ENCODE peak calls at places on chromosomes 4 and X, in six cellular contexts. E is endodermal cell; K is fibroblast of lung; B is CD4-positive, alpha-beta T cell; T is GM23248; A is IMR-90. C is an unnamed sample.
A peak's percentile ranks its signal among the peaks of the same experiment; 100 is the strongest.

GRCh38 chr4:138702471-138702870 is 313.1 kb upstream of the NOCT start:
- DNase-seq in E (no peak), T (no peak), K (no peak), A (no peak), B (no peak), C (no peak)

GRCh38 chrX:38375888-38376287 is 23.5 kb downstream of the OTC start:
- DNase-seq in B (no peak), A (no peak), K (peak; percentile 1), T (peak; percentile 16), E (peak; percentile 42), C (no peak)

GRCh38 chr4:71524746-71525145 is 185.9 kb downstream of the SLC4A4 start:
- DNase-seq in T (no peak), B (no peak), E (no peak), A (no peak), K (no peak), C (no peak)

GRCh38 chrX:84153538-84153937 is 34.5 kb downstream of the RPS6KA6 start:
- DNase-seq in T (peak; percentile 48), K (no peak), A (peak; percentile 35), B (no peak), E (no peak), C (no peak)

GRCh38 chr4:4851906-4852305 is 7.6 kb upstream of the MSX1 start:
- DNase-seq in T (no peak), K (no peak), A (no peak), E (no peak), B (no peak), C (no peak)

GRCh38 chrX:139823806-139824205 is 109.0 kb downstream of the ATP11C start:
- DNase-seq in A (peak; percentile 25), T (peak; percentile 9), K (peak; percentile 61), E (no peak), B (no peak), C (no peak)

GRCh38 chr4:185016946-185017797 is 1.1 kb upstream of the HELT start:
- DNase-seq in E (peak; percentile 63), A (no peak), K (peak; percentile 40), T (peak; percentile 34), B (no peak), C (no peak)

GRCh38 chr4:80033581-80033980 is 39.4 kb downstream of the ANTXR2 start:
- DNase-seq in T (peak; percentile 7), A (no peak), K (no peak), E (no peak), B (no peak), C (no peak)

GRCh38 chrX:70219938-70220764 is 14.3 kb upstream of the AWAT1 start:
- DNase-seq in A (peak; percentile 1), E (peak; percentile 63), B (no peak), K (peak; percentile 73), T (peak; percentile 59), C (no peak)

GRCh38 chr4:56655209-56655626 is 25.9 kb downstream of the HOPX start:
- DNase-seq in B (no peak), T (peak; percentile 33), E (peak; percentile 83), A (peak; percentile 12), K (peak; percentile 34), C (peak; percentile 81)

GRCh38 chr4:142523111-142523510 is 323.0 kb downstream of the INPP4B start:
- DNase-seq in B (no peak), T (no peak), A (no peak), K (no peak), E (no peak), C (no peak)

GRCh38 chr4:144501231-144501780 is 144.7 kb upstream of the HHIP start:
- DNase-seq in A (no peak), E (no peak), B (no peak), T (no peak), K (no peak), C (no peak)

GRCh38 chr4:131296192-131296591 is 1852.9 kb upstream of the PCDH10 start:
- DNase-seq in A (no peak), T (no peak), E (no peak), K (no peak), B (no peak), C (no peak)

GRCh38 chr4:123104275-123104674 is 181.9 kb upstream of the NUDT6 start:
- DNase-seq in A (peak; percentile 6), E (no peak), T (peak; percentile 21), B (no peak), K (peak; percentile 42), C (no peak)

GRCh38 chr4:67714248-67714583 is 13.3 kb upstream of the UBA6 start:
- DNase-seq in E (no peak), B (no peak), A (no peak), K (no peak), T (no peak), C (no peak)

GRCh38 chrX:7889680-7890079 is 37.5 kb downstream of the PNPLA4 start:
- DNase-seq in E (no peak), A (peak; percentile 24), K (peak; percentile 0), B (no peak), T (peak; percentile 53), C (no peak)

GRCh38 chrX:22950278-22951266 is 49.2 kb upstream of the DDX53 start:
- DNase-seq in E (no peak), B (no peak), T (peak; percentile 90), A (peak; percentile 89), K (peak; percentile 90), C (peak; percentile 74)

GRCh38 chr4:127055349-127055748 is 577.4 kb upstream of the INTU start:
- DNase-seq in B (no peak), E (no peak), K (peak; percentile 84), A (peak; percentile 70), T (peak; percentile 6), C (no peak)

GRCh38 chr4:84615355-84615754 is 32.4 kb downstream of the CDS1 start:
- DNase-seq in A (no peak), K (no peak), E (no peak), T (no peak), B (no peak), C (no peak)

GRCh38 chrX:84873176-84873575 is 130.5 kb upstream of the APOOL start:
- DNase-seq in E (no peak), B (no peak), T (no peak), K (no peak), A (no peak), C (no peak)

GRCh38 chrX:47648376-47648775 is 2.0 kb downstream of the ELK1 start:
- DNase-seq in B (no peak), K (no peak), E (no peak), A (peak; percentile 67), T (no peak), C (no peak)

GRCh38 chrX:10089378-10089795 is 67.4 kb upstream of the CLCN4 start:
- DNase-seq in T (no peak), B (no peak), E (no peak), K (no peak), A (peak; percentile 36), C (no peak)

DNA sequence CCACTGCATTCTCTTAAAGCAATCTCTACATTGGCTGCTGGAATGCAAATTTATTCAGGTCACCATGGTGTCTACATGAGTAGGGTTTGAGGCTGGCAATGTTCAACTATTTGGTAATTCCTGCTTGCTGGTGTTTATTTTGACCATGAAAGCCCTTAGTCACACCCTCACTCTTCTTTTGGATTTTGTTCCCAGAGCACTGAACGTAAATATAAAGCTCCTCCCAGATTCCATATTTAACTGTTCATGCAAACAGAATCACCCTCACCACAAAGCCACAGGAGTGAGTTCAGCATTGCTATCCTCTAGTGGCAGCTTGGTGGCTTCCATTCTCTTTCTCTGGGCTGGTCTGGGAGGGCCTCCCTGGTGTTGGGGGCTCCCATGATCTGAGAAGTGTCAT is 82.8 kb downstream of the LNX1 start:
- DNase-seq in E (no peak), A (peak; percentile 91), T (peak; percentile 70), K (peak; percentile 83), B (no peak), C (no peak)
- H3K27ac ChIP-seq in E (no peak overlapping the region), A (peak overlapping the region; percentile 14), T (peak overlapping the region; percentile 13), K (no peak overlapping the region), B (no peak overlapping the region), C (peak overlapping the region; percentile 34)

GRCh38 chr4:55545133-55545532 is 1.6 kb downstream of the CLOCK start:
- DNase-seq in E (no peak), B (no peak), K (peak; percentile 21), T (peak; percentile 34), A (peak; percentile 28), C (no peak)
- H3K27ac ChIP-seq in E (no peak overlapping the region), B (peak overlapping the region; percentile 82), K (peak overlapping the region; percentile 67), T (peak overlapping the region; percentile 89), A (no peak overlapping the region), C (peak overlapping the region; percentile 96)

DNA sequence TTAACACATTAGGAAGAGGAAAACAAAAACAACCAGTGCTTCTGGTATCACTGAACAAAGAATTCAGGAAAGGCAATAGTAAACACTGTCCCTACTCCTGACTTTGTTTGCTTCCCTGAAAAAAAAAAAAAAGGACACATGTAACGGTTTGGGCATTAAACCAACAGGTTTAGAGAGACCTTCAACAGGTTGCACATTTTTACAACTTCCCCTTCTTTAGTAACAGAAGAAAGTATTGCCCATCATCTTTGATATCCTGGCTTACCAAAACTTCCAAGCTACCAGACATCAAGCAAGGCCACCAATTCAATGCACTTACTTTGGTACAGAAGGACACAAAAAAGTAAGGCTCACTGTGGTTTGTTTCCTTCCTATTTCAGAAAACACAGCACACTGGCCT is 131.9 kb upstream of the MAP3K15 start:
- DNase-seq in K (no peak), T (no peak), A (no peak), B (no peak), E (no peak), C (no peak)
- H3K27ac ChIP-seq in K (no peak overlapping the region), T (peak overlapping the region; percentile 97), A (no peak overlapping the region), B (no peak overlapping the region), E (no peak overlapping the region), C (no peak overlapping the region)

GRCh38 chrX:18984381-18985185 is 669 bp upstream of the PHKA2 start:
- DNase-seq in T (peak; percentile 86), E (peak; percentile 92), B (peak; percentile 81), K (peak; percentile 70), A (peak; percentile 52), C (peak; percentile 93)
- H3K27ac ChIP-seq in T (peak overlapping the region; percentile 85), E (peak overlapping the region; percentile 24), B (peak overlapping the region; percentile 83), K (peak overlapping the region; percentile 77), A (peak overlapping the region; percentile 85), C (peak overlapping the region; percentile 86)

C was measured in kidney.